ENCODE peak calls at places on chromosomes 7 and 10, in four cellular contexts. W is CD4-positive, alpha-beta T cell; R is brain microvascular endothelial cell; I is heart right ventricle. U is an unnamed sample.

GRCh38 chr10:49037187-49037586 is 78.1 kb downstream of the VSTM4 start:
- DNase-seq in W (no peak), I (no peak), R (peak; percentile 20), U (no peak)

GRCh38 chr7:36128448-36129047 is 24.5 kb upstream of the EEPD1 start:
- DNase-seq in R (peak; percentile 91), I (peak; percentile 75), W (no peak), U (no peak)

GRCh38 chr7:8597565-8597964 is 164.2 kb downstream of the NXPH1 start:
- DNase-seq in I (no peak), W (no peak), R (no peak), U (no peak)

GRCh38 chr7:10875081-10875480 is 98.6 kb upstream of the PHF14 start:
- DNase-seq in I (no peak), R (no peak), W (no peak), U (no peak)

GRCh38 chr10:113538131-113538530 is 14.7 kb upstream of the HABP2 start:
- DNase-seq in W (no peak), I (no peak), R (no peak), U (no peak)

GRCh38 chr10:114605155-114605797 is 52.8 kb downstream of the ABLIM1 start:
- DNase-seq in I (no peak), W (no peak), R (no peak), U (no peak)

GRCh38 chr7:71137479-71137878 is 5.5 kb downstream of the GALNT17 start:
- DNase-seq in R (no peak), I (no peak), W (no peak), U (no peak)

GRCh38 chr7:112160130-112160770 is 45.9 kb downstream of the DOCK4 start:
- DNase-seq in I (no peak), W (no peak), R (peak; percentile 51), U (no peak)

GRCh38 chr10:35409094-35409582 is 72.8 kb downstream of the CCNY start:
- DNase-seq in I (no peak), W (no peak), R (peak; percentile 73), U (no peak)

GRCh38 chr7:120259382-120259781 is 13.6 kb upstream of the KCND2 start:
- DNase-seq in R (no peak), W (no peak), I (no peak), U (no peak)

GRCh38 chr7:33107136-33108066 is 1.8 kb downstream of the RP9 start:
- DNase-seq in R (peak; percentile 43), W (peak; percentile 15), I (no peak), U (peak; percentile 45)

GRCh38 chr7:49790209-49790608 is 16.8 kb downstream of the VWC2 start:
- DNase-seq in R (no peak), I (no peak), W (no peak), U (no peak)

GRCh38 chr10:70926215-70927000 is 38.0 kb upstream of the PCBD1 start:
- DNase-seq in R (no peak), I (peak; percentile 69), W (no peak), U (no peak)

GRCh38 chr7:50307368-50308012 is 3.0 kb downstream of the IKZF1 start:
- DNase-seq in W (peak; percentile 75), I (no peak), R (no peak), U (no peak)

GRCh38 chr7:63008366-63008765 is 990.3 kb upstream of the ZNF722 start:
- DNase-seq in R (no peak), W (no peak), I (no peak), U (no peak)

GRCh38 chr7:45984386-45985295 is 63.6 kb upstream of the IGFBP3 start:
- DNase-seq in R (no peak), I (no peak), W (no peak), U (no peak)

GRCh38 chr10:8444630-8445029 is 390.1 kb downstream of the GATA3 start:
- DNase-seq in W (peak; percentile 41), I (no peak), R (no peak), U (no peak)

GRCh38 chr10:75910032-75910431 is 478.6 kb downstream of the LRMDA start:
- DNase-seq in R (peak; percentile 6), I (no peak), W (no peak), U (no peak)

GRCh38 chr7:39927018-39927417 is 23.0 kb upstream of the CDK13 start:
- DNase-seq in R (no peak), W (no peak), I (no peak), U (no peak)

GRCh38 chr10:95482501-95483248 is 78.5 kb downstream of the SORBS1 start:
- DNase-seq in I (no peak), W (no peak), R (no peak), U (no peak)

GRCh38 chr10:8534089-8534488 is 479.6 kb downstream of the GATA3 start:
- DNase-seq in I (no peak), R (no peak), W (no peak), U (no peak)

GRCh38 chr10:131207584-131208532 is 103.7 kb downstream of the TCERG1L start:
- DNase-seq in W (no peak), I (no peak), R (no peak), U (no peak)

GRCh38 chr10:46106410-46107255 is 60.6 kb upstream of the MSMB start:
- DNase-seq in R (peak; percentile 6), I (peak; percentile 71), W (peak; percentile 53), U (peak; percentile 43)

GRCh38 chr10:4383683-4384082 is 442.3 kb upstream of the AKR1E2 start:
- DNase-seq in R (no peak), W (no peak), I (no peak), U (no peak)

GRCh38 chr7:69349291-69349690 is 249.0 kb upstream of the AUTS2 start:
- DNase-seq in I (no peak), R (no peak), W (no peak), U (no peak)

DNA sequence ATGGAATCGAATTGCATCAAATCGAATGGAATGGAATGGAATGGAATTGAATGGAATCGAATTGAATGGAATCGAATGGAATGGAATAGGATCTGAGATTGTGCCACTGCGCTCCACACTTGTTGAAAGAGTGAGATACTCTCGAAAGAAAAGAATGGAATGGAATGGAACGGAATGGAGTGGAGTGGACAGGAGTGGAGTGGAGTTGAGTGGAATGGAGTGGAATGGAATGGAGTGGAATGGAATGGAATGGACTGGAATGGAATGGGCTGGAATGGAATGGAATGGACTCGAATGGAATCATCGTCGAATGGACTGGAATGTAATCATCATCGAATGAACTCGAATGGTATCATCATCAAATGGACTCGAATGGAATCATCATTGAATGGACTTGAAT is 38.0 kb downstream of the ZNF716 start:
- DNase-seq in I (no peak), W (no peak), R (no peak), U (no peak)
- TF ChIP-seq CTCF in I (no peak), W (no peak), R (no peak), U (no peak)

DNA sequence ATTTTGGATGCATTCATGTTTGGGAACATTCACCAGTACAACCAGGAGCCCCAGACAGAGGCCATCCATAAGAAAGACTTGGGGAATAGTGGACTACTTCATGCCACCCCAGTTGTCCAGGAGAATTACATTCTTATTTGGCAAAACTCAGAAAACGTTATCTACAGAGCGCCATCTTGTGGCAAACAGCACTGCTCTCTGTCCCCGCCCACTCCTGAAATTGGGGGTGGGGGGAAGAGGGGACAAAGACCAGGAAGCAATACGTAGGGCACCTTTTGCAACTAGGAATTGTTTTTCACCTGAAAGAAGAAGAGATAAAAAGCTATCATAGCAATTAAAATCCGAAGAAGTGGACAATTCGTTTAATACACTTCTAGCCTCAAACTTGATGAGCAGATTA is 134.6 kb upstream of the MGMT start:
- DNase-seq in W (no peak), R (no peak), I (no peak), U (no peak)
- TF ChIP-seq CTCF in W (peak; percentile 45), R (peak; percentile 17), I (peak; percentile 64), U (peak; percentile 23)

GRCh38 chr10:133130602-133131001 is 29.4 kb upstream of the KNDC1 start:
- DNase-seq in W (no peak), R (no peak), I (no peak), U (no peak)
- TF ChIP-seq CTCF in W (no peak), R (no peak), I (no peak), U (no peak)

GRCh38 chr10:125689955-125690569 is 7.1 kb upstream of the TEX36 start:
- DNase-seq in W (no peak), I (no peak), R (no peak), U (no peak)
- TF ChIP-seq CTCF in W (no peak), I (no peak), R (no peak), U (no peak)

GRCh38 chr7:1709281-1709680 is 39.2 kb downstream of the ELFN1 start:
- DNase-seq in W (no peak), R (no peak), I (no peak), U (no peak)

GRCh38 chr7:1707756-1708611 is 37.9 kb downstream of the ELFN1 start:
- DNase-seq in I (no peak), R (no peak), W (no peak), U (no peak)

GRCh38 chr7:1710936-1711335 is 40.9 kb downstream of the ELFN1 start:
- DNase-seq in W (no peak), R (no peak), I (no peak), U (no peak)

GRCh38 chr7:1708640-1709249 is 38.7 kb downstream of the ELFN1 start:
- DNase-seq in I (no peak), R (no peak), W (no peak), U (no peak)

DNA sequence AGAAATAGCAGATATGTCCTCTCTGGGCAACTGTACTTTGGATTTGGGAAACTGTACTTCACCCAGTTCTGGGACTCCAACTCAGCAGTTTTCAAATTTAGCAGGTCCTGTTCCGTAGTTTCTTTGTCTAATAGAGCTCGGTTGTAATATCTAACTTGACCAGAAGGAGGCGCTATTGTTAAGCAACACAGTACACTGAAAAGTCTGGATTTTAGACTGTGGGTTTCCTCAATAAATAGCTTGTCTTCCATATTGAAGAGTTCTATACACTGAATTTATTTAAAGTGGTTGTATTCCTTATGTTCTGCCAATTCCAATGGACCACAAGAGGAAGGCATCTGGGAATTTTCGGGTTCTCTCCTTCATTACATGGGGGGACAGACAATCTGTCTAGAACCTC is 39.8 kb downstream of the ELFN1 start:
- DNase-seq in R (no peak), I (no peak), W (no peak), U (no peak)
- TF ChIP-seq CTCF in R (peak; percentile 44), I (peak; percentile 35), W (peak; percentile 33), U (no peak)

DNA sequence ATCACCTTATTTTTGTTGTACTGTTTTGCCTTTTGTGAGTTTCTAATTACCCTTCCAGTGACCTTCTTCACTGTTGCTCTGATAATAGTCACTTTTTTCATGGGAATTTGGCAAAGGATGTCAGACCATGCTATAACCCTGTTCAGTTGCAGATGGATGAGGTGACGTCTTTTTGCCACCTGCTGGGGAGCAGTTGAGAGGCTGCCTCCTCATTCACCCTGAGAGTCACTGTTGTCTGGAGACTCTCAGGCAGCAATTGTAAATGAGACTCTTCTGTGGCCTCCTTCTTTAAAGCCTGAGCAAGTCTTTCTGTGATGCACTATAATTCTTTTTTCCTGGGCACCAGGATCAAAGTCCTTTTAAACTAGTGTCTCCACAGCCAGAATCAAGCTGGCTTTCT is 345.1 kb downstream of the ARL4A start:
- DNase-seq in I (no peak), W (no peak), R (no peak), U (no peak)
- TF ChIP-seq CTCF in I (no peak), W (no peak), R (no peak), U (no peak)

GRCh38 chr7:12683678-12684077 is 3.8 kb upstream of the ARL4A start:
- DNase-seq in I (no peak), R (no peak), W (no peak), U (no peak)
- TF ChIP-seq CTCF in I (peak; percentile 49), R (peak; percentile 37), W (peak; percentile 53), U (no peak)

DNA sequence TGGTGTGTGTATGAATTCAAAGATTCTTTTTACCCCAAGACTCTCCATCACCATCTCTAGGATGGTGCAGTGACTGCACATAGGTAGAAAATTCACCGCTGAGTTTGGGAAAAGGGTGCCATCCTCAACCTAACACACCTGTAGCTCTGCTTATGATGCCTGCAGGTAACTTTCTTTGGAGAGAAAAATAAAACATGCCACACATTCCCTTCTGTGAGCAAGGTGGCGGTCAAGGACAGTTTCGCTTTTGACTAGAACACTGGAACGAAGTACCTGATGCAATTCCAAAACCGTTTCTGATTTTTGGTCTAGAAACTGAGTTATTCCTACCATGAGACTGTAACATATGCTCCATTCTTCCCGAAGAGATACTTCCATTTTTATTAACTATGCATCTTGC is 205.6 kb downstream of the FGFR2 start:
- DNase-seq in R (no peak), W (no peak), I (no peak), U (no peak)
- TF ChIP-seq CTCF in R (no peak), W (no peak), I (no peak), U (no peak)